ENCODE peak calls at places on chromosomes 3 and 15, in seven cellular contexts. G, F, T, R, S, W and C are unnamed samples.

GRCh38 chr3:39350714-39351113 is 21.2 kb downstream of the CCR8 start:
- DNase-seq in G (no peak), F (no peak), T (no peak), R (no peak), S (no peak), W (no peak), C (no peak)

GRCh38 chr3:105369501-105370371 is 3.0 kb downstream of the ALCAM start:
- DNase-seq in G (peak), F (peak), T (peak), R (peak), S (no peak), W (no peak), C (peak)

GRCh38 chr3:14823910-14824629 is 5.3 kb downstream of the FGD5 start:
- DNase-seq in G (no peak), F (no peak), T (no peak), R (no peak), S (no peak), W (no peak), C (no peak)

GRCh38 chr3:53949541-53949940 is 57.9 kb upstream of the SELENOK start:
- DNase-seq in G (no peak), F (no peak), T (no peak), R (no peak), S (no peak), W (no peak), C (no peak)

GRCh38 chr3:46427929-46428833 is 21.1 kb downstream of the CCRL2 start:
- DNase-seq in G (no peak), F (no peak), T (no peak), R (no peak), S (no peak), W (no peak), C (no peak)

GRCh38 chr3:9194509-9195184 is 54.8 kb downstream of the SRGAP3 start:
- DNase-seq in G (no peak), F (no peak), T (no peak), R (no peak), S (no peak), W (no peak), C (no peak)

GRCh38 chr3:158727499-158728377 is 4.5 kb downstream of the RARRES1 start:
- DNase-seq in G (peak), F (peak), T (peak), R (peak), S (no peak), W (no peak), C (no peak)

GRCh38 chr3:58074126-58074715 is 66.0 kb downstream of the FLNB start:
- DNase-seq in G (no peak), F (no peak), T (no peak), R (no peak), S (no peak), W (no peak), C (no peak)

GRCh38 chr15:68492855-68493254 is 60.9 kb upstream of the ITGA11 start:
- DNase-seq in G (no peak), F (no peak), T (peak), R (peak), S (no peak), W (no peak), C (no peak)

GRCh38 chr15:62316413-62317060 is 151.5 kb upstream of the C2CD4B start:
- DNase-seq in G (no peak), F (no peak), T (no peak), R (no peak), S (no peak), W (no peak), C (no peak)

GRCh38 chr15:47184405-47185221 is 532.7 kb upstream of the SEMA6D start:
- DNase-seq in G (no peak), F (peak), T (peak), R (peak), S (no peak), W (no peak), C (no peak)